ENCODE peak calls at places on chromosomes 13 and 19, in seven cellular contexts. Y is stimulated activated CD4-positive, alpha-beta T cell treated with anti-CD3 and anti-CD28 coated beads, Interleukin-4, amount 100 ng/mL, for 48 hours; P is posterior cingulate gyrus; C is kidney tubule cell; K is Karpas-422; U is cardiac fibroblast; H is esophagus muscularis mucosa. M is an unnamed sample.

GRCh38 chr19:47315125-47315821 is 5.6 kb downstream of the C5AR1 start:
- DNase-seq in Y (peak), P (no peak), C (peak), K (peak), U (peak), H (no peak), M (no peak)

GRCh38 chr19:17080441-17080803 is 4.8 kb downstream of the MYO9B start:
- DNase-seq in Y (no peak), P (no peak), C (no peak), K (no peak), U (no peak), H (no peak), M (no peak)

GRCh38 chr19:4732680-4733114 is 9.1 kb upstream of the DPP9 start:
- DNase-seq in Y (no peak), P (peak), C (peak), K (peak), U (peak), H (no peak), M (peak)

GRCh38 chr13:20161951-20162300 is 1.1 kb upstream of the GJA3 start:
- DNase-seq in Y (no peak), P (no peak), C (no peak), K (no peak), U (no peak), H (no peak), M (no peak)

GRCh38 chr13:36476661-36477060 is 44.4 kb downstream of the CCNA1 start:
- DNase-seq in Y (no peak), P (no peak), C (no peak), K (no peak), U (no peak), H (no peak), M (no peak)

GRCh38 chr13:49450105-49450819 is 6.2 kb downstream of the SETDB2 start:
- DNase-seq in Y (no peak), P (no peak), C (no peak), K (no peak), U (no peak), H (no peak), M (no peak)

GRCh38 chr19:5926641-5927438 is 12.8 kb downstream of the CAPS start:
- DNase-seq in Y (no peak), P (no peak), C (no peak), K (no peak), U (peak), H (no peak), M (no peak)

GRCh38 chr19:48258350-48258749 is 2.6 kb upstream of the CARD8 start:
- DNase-seq in Y (no peak), P (no peak), C (no peak), K (peak), U (peak), H (no peak), M (no peak)

GRCh38 chr19:35975608-35976214 is 19.3 kb upstream of the SDHAF1 start:
- DNase-seq in Y (no peak), P (no peak), C (no peak), K (peak), U (no peak), H (no peak), M (no peak)

GRCh38 chr19:46381746-46382345 is 31.5 kb downstream of the CCDC8 start:
- DNase-seq in Y (no peak), P (no peak), C (no peak), K (no peak), U (no peak), H (no peak), M (no peak)

GRCh38 chr19:9054207-9054606 is 32.7 kb upstream of the OR1M1 start:
- DNase-seq in Y (no peak), P (no peak), C (no peak), K (no peak), U (no peak), H (no peak), M (no peak)